ENCODE peak calls at places on chromosome 6, in four cellular contexts. S is A549, R is fibroblast of lung, U is HCT116. W is an unnamed sample.
A peak's percentile ranks its signal among the peaks of the same experiment; 100 is the strongest.

GRCh38 chr6:168542301-168542700 is 101.3 kb downstream of the SMOC2 start:
- DNase-seq in S (no peak), R (no peak), U (no peak), W (no peak)

GRCh38 chr6:131721161-131721560 is 10.3 kb upstream of the CTAGE9 start:
- DNase-seq in S (no peak), R (no peak), U (no peak), W (no peak)

GRCh38 chr6:41587223-41587879 is 41.2 kb downstream of the FOXP4 start:
- DNase-seq in S (no peak), R (no peak), U (no peak), W (no peak)

GRCh38 chr6:88512951-88513350 is 346.8 kb upstream of the CNR1 start:
- DNase-seq in S (no peak), R (no peak), U (no peak), W (peak; percentile 14)

GRCh38 chr6:19454999-19455392 is 382.2 kb upstream of the ID4 start:
- DNase-seq in S (no peak), R (no peak), U (no peak), W (no peak)

GRCh38 chr6:52992980-52993379 is 2.1 kb downstream of the GSTA4 start:
- DNase-seq in S (no peak), R (peak; percentile 87), U (no peak), W (peak; percentile 46)

GRCh38 chr6:106745824-106746610 is 116.6 kb downstream of the QRSL1 start:
- DNase-seq in S (peak; percentile 21), R (no peak), U (no peak), W (peak; percentile 80)

GRCh38 chr6:160042788-160043301 is 74.0 kb downstream of the IGF2R start:
- DNase-seq in S (no peak), R (peak; percentile 68), U (no peak), W (peak; percentile 58)

GRCh38 chr6:157221049-157221816 is 102.1 kb downstream of the TMEM242 start:
- DNase-seq in S (peak; percentile 70), R (peak; percentile 71), U (peak; percentile 63), W (peak; percentile 73)

GRCh38 chr6:15220062-15220461 is 25.8 kb upstream of the JARID2 start:
- DNase-seq in S (no peak), R (no peak), U (no peak), W (no peak)

GRCh38 chr6:6665505-6665904 is 77.0 kb downstream of the LY86 start:
- DNase-seq in S (no peak), R (no peak), U (no peak), W (no peak)

GRCh38 chr6:16739329-16739801 is 21.9 kb downstream of the ATXN1 start:
- DNase-seq in S (no peak), R (no peak), U (no peak), W (peak; percentile 84)

GRCh38 chr6:42451146-42451594 is 556 bp downstream of the TRERF1 start:
- DNase-seq in S (no peak), R (peak; percentile 72), U (no peak), W (no peak)

GRCh38 chr6:31713991-31714684 is 1.0 kb upstream of the LY6G6D start:
- DNase-seq in S (no peak), R (no peak), U (no peak), W (no peak)

GRCh38 chr6:108348655-108349349 is 53.9 kb downstream of the AFG1L start:
- DNase-seq in S (no peak), R (no peak), U (no peak), W (no peak)

GRCh38 chr6:67345946-67346345 is 1289.1 kb upstream of the ADGRB3 start:
- DNase-seq in S (no peak), R (no peak), U (no peak), W (peak; percentile 81)

GRCh38 chr6:166203003-166203640 is 35.5 kb upstream of the TBXT start:
- DNase-seq in S (no peak), R (no peak), U (no peak), W (no peak)

GRCh38 chr6:4637691-4638433 is 138.3 kb upstream of the CDYL start:
- DNase-seq in S (no peak), R (peak; percentile 69), U (peak; percentile 16), W (peak; percentile 84)

GRCh38 chr6:149938571-149939462 is 3.0 kb upstream of the ULBP2 start:
- DNase-seq in S (peak; percentile 20), R (no peak), U (no peak), W (no peak)

GRCh38 chr6:96994660-96995059 is 70.1 kb downstream of the KLHL32 start:
- DNase-seq in S (no peak), R (no peak), U (no peak), W (no peak)

GRCh38 chr6:90611543-90611864 is 24.6 kb upstream of the MAP3K7 start:
- DNase-seq in S (no peak), R (peak; percentile 9), U (no peak), W (no peak)
- H3K4me3 ChIP-seq in S (peak overlapping the region; percentile 46), R (peak overlapping the region; percentile 39), U (no peak overlapping the region), W (peak overlapping the region; percentile 52)

DNA sequence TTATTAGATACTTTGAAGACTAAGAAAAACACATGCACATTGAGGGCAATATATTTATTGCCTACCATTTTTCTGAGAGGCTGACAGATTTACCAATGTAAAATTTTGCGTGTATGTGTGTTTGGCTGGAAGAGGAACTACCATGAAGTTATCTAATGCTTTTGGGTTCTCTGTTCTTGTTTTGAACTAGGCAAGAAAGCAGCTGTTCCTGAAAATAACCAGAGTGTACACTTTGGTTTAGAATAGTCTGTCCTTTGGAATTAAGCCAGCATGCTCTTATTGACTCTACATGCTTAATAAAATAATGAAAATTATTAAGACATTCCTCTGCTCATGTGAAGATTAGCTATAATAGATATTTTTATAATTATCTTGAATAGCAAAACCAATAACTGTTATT is 129.2 kb downstream of the MYB start:
- DNase-seq in S (no peak), R (peak; percentile 2), U (no peak), W (no peak)
- H3K4me2 ChIP-seq in S (no peak overlapping the region), R (no peak overlapping the region), U (no peak overlapping the region), W (no peak overlapping the region)

DNA sequence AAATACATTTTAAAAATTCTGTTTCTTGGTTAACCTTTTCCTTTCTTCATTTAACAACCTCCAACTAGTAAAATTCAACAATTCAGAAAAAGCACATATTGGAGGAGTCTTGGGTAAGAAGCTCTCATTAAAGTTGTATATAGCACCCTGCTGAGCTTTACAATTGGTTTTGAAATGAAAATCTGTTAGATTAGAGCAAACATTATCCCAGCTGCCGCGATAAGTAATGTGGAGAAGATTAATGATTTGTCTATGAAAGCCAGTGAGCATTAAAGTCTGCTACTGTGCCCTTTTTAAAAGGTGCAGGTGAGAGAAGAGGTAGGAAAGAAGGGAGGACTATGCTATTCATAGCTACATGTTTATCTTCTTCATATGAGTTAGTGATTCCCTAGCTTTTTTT is 201.5 kb downstream of the ZFAND3 start:
- DNase-seq in S (no peak), R (no peak), U (no peak), W (no peak)
- H3K4me3 ChIP-seq in S (no peak overlapping the region), R (no peak overlapping the region), U (no peak overlapping the region), W (no peak overlapping the region)

DNA sequence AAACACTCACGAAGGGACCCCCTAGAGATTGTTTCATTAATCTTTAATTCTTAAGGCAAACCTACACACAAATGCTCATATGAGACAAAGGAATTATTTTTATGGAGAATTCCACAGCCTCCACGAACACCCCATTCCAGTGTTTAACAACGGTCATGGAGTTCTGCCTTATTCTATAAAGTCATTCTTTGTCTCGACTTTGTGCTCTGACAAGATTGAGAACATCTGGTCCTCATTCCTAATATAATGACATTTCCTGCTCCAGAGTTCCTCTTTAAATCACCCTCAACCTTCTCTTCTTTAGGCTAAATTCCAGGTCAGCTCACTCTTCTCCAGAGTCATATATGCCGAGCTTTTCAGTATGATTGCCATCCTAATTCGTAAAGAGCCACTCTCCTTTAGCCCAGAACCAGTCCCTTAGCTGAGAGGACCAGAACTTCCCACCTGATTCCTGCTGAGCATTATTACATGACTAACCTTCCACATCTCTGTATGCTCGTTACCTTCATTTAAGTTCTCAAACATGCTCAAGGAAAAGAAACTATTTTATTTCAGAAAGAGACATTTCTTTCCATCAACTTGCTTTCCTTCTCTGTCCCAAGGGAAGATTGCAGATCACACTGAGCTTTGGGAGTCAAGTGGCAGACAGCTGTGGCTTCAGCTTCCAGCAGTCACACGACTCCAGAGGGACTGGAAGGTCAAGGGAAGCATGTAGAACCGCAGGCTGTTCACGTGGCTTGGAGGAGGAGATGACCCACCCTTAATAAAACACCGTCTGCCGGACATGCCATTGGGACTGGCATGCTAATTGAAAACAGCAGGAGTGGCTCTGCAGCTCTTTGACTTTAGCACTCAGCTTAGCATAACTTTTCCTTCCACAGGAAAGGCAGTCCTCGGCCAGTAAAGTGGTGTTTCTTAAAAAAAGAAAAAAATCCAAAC is 467.1 kb upstream of the HSF2 start:
- DNase-seq in S (no peak), R (peak; percentile 76), U (peak; percentile 61), W (no peak)
- H3K4me2 ChIP-seq in S (peak overlapping the region; percentile 34), R (peak overlapping the region; percentile 67), U (peak overlapping the region; percentile 52), W (no peak overlapping the region)